ENCODE peak calls at places on chromosomes 1 and 21, in four cellular contexts. C is K562, B is HepG2, P is GM12878. M is an unnamed sample.

GRCh38 chr1:41340655-41341364 is 20.4 kb upstream of the FOXO6 start:
- DNase-seq in C (no peak), B (no peak), P (no peak), M (no peak)

GRCh38 chr1:243420369-243420768 is 164.5 kb downstream of the SDCCAG8 start:
- DNase-seq in C (no peak), B (no peak), P (no peak), M (no peak)

GRCh38 chr1:55337801-55338447 is 122.8 kb upstream of the USP24 start:
- DNase-seq in C (peak; percentile 37), B (peak; percentile 35), P (peak; percentile 13), M (peak; percentile 71)

GRCh38 chr1:219577331-219577730 is 35.6 kb downstream of the ZC3H11B start:
- DNase-seq in C (no peak), B (no peak), P (no peak), M (no peak)

GRCh38 chr1:165215676-165216075 is 140.8 kb downstream of the LMX1A start:
- DNase-seq in C (no peak), B (no peak), P (no peak), M (no peak)

GRCh38 chr1:2985694-2986548 is 35.3 kb upstream of the ACTRT2 start:
- DNase-seq in C (no peak), B (no peak), P (no peak), M (no peak)

GRCh38 chr1:245575710-245576109 is 420.9 kb downstream of the KIF26B start:
- DNase-seq in C (no peak), B (no peak), P (no peak), M (no peak)

GRCh38 chr21:25835397-25835796 is 100.6 kb downstream of the GABPA start:
- DNase-seq in C (no peak), B (no peak), P (no peak), M (no peak)

GRCh38 chr21:37153193-37153934 is 80.3 kb downstream of the TTC3 start:
- DNase-seq in C (no peak), B (peak; percentile 36), P (no peak), M (no peak)

GRCh38 chr1:53340660-53341520 is 13.0 kb upstream of the LRP8 start:
- DNase-seq in C (no peak), B (no peak), P (no peak), M (no peak)

GRCh38 chr1:85818371-85818770 is 110.1 kb upstream of the ZNHIT6 start:
- DNase-seq in C (no peak), B (no peak), P (no peak), M (no peak)

GRCh38 chr1:85822696-85823095 is 114.5 kb upstream of the ZNHIT6 start:
- DNase-seq in C (no peak), B (no peak), P (no peak), M (no peak)

DNA sequence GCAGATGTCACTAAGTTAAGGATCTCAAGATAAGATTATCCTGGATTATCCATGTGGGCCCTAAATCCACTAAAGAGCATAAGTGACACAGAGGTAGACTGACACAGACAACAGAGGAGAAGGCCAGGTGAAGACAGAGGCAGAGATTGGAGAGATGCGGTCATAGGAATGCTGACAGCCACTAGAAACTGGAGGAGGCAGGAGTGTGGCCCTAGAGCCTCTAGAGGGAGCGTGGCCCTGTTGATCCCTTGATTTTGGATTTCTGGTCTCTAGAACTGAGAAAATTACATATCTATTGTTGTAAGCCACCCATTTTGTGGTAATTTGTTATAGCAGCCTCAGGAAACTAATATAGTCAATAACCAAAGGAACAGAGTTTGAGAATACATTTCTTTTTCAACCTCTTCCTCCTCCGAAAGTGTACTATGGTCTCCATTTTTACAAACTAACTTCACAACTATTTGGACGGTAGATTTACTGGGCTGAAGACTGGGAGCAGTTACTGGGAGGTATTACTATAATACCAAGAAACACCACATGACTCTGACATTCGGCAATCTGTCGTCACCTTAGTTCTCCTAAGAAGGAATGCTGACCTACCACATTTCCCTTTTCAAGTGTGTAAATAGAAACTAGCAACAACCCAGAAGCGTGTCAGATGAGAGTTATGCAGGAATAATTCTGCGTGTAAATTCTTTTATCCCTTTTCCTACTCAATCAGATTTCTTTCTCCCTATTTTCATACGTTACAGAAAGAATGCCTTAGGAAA is 116.0 kb upstream of the ZNHIT6 start:
- DNase-seq in C (no peak), B (no peak), P (no peak), M (no peak)
- TF ChIP-seq TARDBP in C (no peak), B (no peak), P (no peak), M (no peak)

GRCh38 chr1:60699304-60699703 is 383.1 kb upstream of the NFIA start:
- DNase-seq in C (no peak), B (no peak), P (no peak), M (no peak)

GRCh38 chr1:60696512-60696911 is 385.8 kb upstream of the NFIA start:
- DNase-seq in C (no peak), B (no peak), P (no peak), M (no peak)

GRCh38 chr1:60694980-60695379 is 387.4 kb upstream of the NFIA start:
- DNase-seq in C (no peak), B (no peak), P (no peak), M (no peak)

GRCh38 chr1:60695633-60696032 is 386.7 kb upstream of the NFIA start:
- DNase-seq in C (no peak), B (no peak), P (no peak), M (no peak)

DNA sequence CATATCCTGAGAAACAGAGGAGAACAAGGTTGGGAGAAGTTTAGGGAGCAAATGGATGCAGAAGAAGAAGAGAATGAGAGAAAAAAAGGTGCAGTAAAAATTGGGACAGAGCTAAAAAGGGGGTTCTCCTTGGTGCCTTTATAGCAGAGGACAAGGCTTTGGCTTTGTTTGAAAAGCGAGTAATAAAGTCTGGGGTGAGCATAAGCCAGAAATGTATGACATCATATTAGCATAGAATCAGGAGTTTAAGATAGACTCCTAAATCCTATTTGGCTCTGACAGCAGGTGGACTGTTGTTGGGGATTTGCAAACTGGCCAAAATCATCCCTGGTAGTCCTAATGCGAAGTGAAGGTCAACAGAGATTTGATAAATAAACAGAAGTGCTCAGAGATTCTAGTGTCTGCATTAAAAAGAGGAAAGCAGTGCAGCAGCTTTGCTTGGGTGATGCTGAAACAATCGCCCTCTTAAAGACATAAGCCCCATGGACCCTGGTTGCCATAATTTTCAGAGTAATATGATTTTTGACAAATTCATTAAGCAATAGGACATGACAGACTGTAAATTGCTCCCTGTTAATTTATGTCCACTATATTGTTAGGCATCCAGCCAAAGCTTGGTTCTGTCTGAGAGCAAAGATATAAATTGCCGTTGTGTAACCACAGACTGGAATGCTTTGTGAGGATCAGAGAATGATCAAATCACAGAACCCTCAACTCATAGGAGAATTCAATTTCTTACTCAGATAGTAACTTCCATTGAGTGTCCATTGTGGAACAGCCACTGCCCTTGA is 385.0 kb upstream of the NFIA start:
- DNase-seq in C (no peak), B (no peak), P (no peak), M (no peak)
- TF ChIP-seq FOXM1 in C (no peak), B (no peak), P (no peak), M (no peak)

GRCh38 chr1:227778401-227778947 is 37.0 kb upstream of the PRSS38 start:
- DNase-seq in C (no peak), B (no peak), P (no peak), M (no peak)
- TF ChIP-seq TARDBP in C (no peak), B (no peak), P (no peak), M (no peak)

DNA sequence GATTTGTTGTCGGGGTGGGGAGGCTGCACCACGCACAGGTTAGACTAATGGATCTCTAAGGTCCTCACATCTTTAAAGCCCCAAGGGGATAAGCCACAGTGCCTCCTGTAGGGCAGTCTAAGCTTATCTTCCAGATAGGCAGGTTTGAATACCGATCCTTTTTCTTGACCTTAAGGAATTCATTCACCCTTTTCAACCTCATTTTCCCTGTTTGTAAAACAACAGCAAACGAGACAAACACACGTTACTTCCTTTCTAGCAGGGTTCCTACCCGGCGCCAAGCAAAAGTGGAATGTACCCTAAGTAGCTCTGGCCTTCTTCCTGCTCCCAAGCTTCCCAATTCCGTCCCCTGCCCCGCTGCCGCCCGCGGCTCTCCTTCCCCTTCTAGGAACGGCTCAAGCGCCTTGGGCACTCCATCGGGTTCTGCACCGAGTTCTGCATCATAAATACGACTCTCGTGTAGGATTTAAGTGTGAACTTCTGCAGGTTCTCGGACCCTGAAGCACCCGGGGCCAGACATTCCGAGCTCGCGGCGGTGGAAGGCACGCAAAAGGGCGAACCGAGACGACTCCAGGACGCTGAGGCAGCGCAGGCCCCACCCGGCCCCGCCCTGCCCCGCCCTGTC is 548 bp upstream of the CDC20 start:
- DNase-seq in C (peak; percentile 64), B (no peak), P (peak; percentile 16), M (no peak)
- TF ChIP-seq FOXM1 in C (no peak), B (no peak), P (no peak), M (no peak)

GRCh38 chr1:84995484-84996334 is 1.2 kb downstream of the MCOLN2 start:
- DNase-seq in C (no peak), B (no peak), P (no peak), M (no peak)

GRCh38 chr1:84998642-84999280 is 1.8 kb upstream of the MCOLN2 start:
- DNase-seq in C (no peak), B (no peak), P (no peak), M (no peak)

GRCh38 chr1:84996846-84997666 is at the start of gene MCOLN2:
- DNase-seq in C (peak; percentile 61), B (no peak), P (no peak), M (peak; percentile 89)

GRCh38 chr1:85001742-85002141 is 4.8 kb upstream of the MCOLN2 start:
- DNase-seq in C (no peak), B (no peak), P (no peak), M (no peak)

DNA sequence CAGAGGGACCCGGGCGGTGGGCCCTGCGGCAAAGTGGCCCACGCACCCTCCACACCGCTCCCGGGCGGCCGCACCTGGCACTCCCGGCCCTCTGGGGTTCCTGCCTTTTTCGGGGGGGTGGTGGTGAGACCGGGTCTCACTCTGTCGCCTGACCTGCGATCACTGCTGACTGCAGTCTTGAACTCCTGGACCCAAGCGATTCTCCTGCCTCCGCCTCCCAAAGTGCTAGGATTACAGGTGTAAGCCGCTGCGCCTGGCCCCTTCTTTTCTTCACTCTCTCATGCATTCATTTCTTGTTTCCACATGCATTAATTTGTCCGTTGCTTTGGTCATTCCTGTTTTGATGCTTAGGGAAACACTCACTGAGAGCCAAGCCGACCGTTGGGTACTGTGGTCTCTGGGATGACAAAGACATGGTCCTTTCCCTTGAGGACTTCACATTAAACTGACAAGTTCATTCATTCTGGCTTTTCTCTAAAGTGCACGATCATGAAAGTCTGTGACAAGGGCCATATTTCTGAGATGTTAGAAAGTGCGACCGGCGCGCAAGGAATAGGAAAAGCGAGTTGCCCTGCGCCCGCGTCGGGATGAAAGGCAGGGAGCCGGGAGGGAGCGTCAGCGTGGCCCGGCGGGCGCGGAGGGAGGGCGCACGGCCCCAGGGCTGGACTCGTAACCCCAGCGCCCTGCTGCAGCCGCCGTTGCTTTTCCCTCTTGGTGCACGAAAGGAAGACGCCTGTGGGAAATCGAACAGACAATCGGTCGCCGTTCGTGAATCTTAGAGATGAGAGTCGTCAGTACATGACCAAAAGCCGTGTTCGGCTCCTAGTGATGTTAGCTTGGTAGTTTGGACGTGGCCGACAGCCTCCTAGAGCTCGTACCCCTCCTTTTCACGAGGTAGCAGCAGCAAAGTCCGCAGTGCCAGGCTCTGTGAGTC is 1.0 kb upstream of the MCOLN2 start:
- DNase-seq in C (no peak), B (no peak), P (no peak), M (no peak)
- TF ChIP-seq TARDBP in C (no peak), B (no peak), P (no peak), M (no peak)